ENCODE peak calls at places on chromosomes 7 and 10, in five cellular contexts. One of them, this sample, is unnamed. For H3K9me3, the result is how much of the 10 kb centered on the place peaks cover.

GRCh38 chr7:128427289-128427891 is 17.6 kb upstream of the IMPDH1 start:
- DNase-seq in lower lobe of right lung: no peak
- DNase-seq in right cardiac atrium: peak
- DNase-seq in sigmoid colon: no peak
- DNase-seq in GM23248: peak
- DNase-seq in this sample: no peak

GRCh38 chr10:30510184-30510931 is 76.4 kb downstream of the MAP3K8 start:
- DNase-seq in lower lobe of right lung: no peak
- DNase-seq in right cardiac atrium: no peak
- DNase-seq in sigmoid colon: peak
- DNase-seq in GM23248: peak
- DNase-seq in this sample: no peak

GRCh38 chr7:41621953-41622831 is 80.7 kb downstream of the INHBA start:
- DNase-seq in lower lobe of right lung: no peak
- DNase-seq in right cardiac atrium: no peak
- DNase-seq in sigmoid colon: no peak
- DNase-seq in GM23248: no peak
- DNase-seq in this sample: no peak

GRCh38 chr10:84521015-84521414 is 192.6 kb downstream of the CCSER2 start:
- DNase-seq in lower lobe of right lung: no peak
- DNase-seq in right cardiac atrium: no peak
- DNase-seq in sigmoid colon: no peak
- DNase-seq in GM23248: no peak
- DNase-seq in this sample: no peak

GRCh38 chr7:4238861-4239260 is 443.2 kb upstream of the FOXK1 start:
- DNase-seq in lower lobe of right lung: no peak
- DNase-seq in right cardiac atrium: no peak
- DNase-seq in sigmoid colon: peak
- DNase-seq in GM23248: no peak
- DNase-seq in this sample: no peak

GRCh38 chr10:3502606-3503005 is 282.4 kb downstream of the KLF6 start:
- DNase-seq in lower lobe of right lung: no peak
- DNase-seq in right cardiac atrium: no peak
- DNase-seq in sigmoid colon: no peak
- DNase-seq in GM23248: no peak
- DNase-seq in this sample: no peak

GRCh38 chr10:80464557-80465466 is 10.7 kb downstream of the TSPAN14 start:
- DNase-seq in lower lobe of right lung: no peak
- DNase-seq in right cardiac atrium: peak
- DNase-seq in sigmoid colon: no peak
- DNase-seq in GM23248: peak
- DNase-seq in this sample: no peak

GRCh38 chr7:135716677-135717238 is 11.2 kb downstream of the SLC13A4 start:
- DNase-seq in lower lobe of right lung: no peak
- DNase-seq in right cardiac atrium: no peak
- DNase-seq in sigmoid colon: no peak
- DNase-seq in GM23248: peak
- DNase-seq in this sample: no peak

GRCh38 chr7:114255404-114255841 is 159.2 kb upstream of the FOXP2 start:
- DNase-seq in lower lobe of right lung: peak
- DNase-seq in right cardiac atrium: peak
- DNase-seq in sigmoid colon: no peak
- DNase-seq in GM23248: no peak
- DNase-seq in this sample: no peak

GRCh38 chr7:106031271-106032029 is 68.4 kb downstream of the CDHR3 start:
- DNase-seq in lower lobe of right lung: no peak
- DNase-seq in right cardiac atrium: peak
- DNase-seq in sigmoid colon: peak
- DNase-seq in GM23248: no peak
- DNase-seq in this sample: no peak

GRCh38 chr7:114508096-114508495 is 93.5 kb downstream of the FOXP2 start:
- DNase-seq in lower lobe of right lung: no peak
- DNase-seq in right cardiac atrium: no peak
- DNase-seq in sigmoid colon: no peak
- DNase-seq in GM23248: peak
- DNase-seq in this sample: no peak

GRCh38 chr7:94241402-94241925 is 153.2 kb upstream of the COL1A2 start:
- DNase-seq in lower lobe of right lung: no peak
- DNase-seq in right cardiac atrium: no peak
- DNase-seq in sigmoid colon: no peak
- DNase-seq in GM23248: no peak
- DNase-seq in this sample: no peak

GRCh38 chr10:29202541-29202940 is 86.3 kb upstream of the LYZL1 start:
- DNase-seq in lower lobe of right lung: no peak
- DNase-seq in right cardiac atrium: no peak
- DNase-seq in sigmoid colon: no peak
- DNase-seq in GM23248: no peak
- DNase-seq in this sample: no peak

GRCh38 chr7:57646901-57647246 is 196.9 kb downstream of the ZNF716 start:
- DNase-seq in lower lobe of right lung: no peak
- DNase-seq in right cardiac atrium: no peak
- DNase-seq in sigmoid colon: no peak
- DNase-seq in GM23248: no peak
- DNase-seq in this sample: no peak
- H3K9me3 ChIP-seq in lower lobe of right lung: under half
- H3K9me3 ChIP-seq in right cardiac atrium: under half
- H3K9me3 ChIP-seq in sigmoid colon: under half
- H3K9me3 ChIP-seq in GM23248: under half
- H3K9me3 ChIP-seq in this sample: under half

GRCh38 chr7:137986252-137987010 is 15.5 kb downstream of the CREB3L2 start:
- DNase-seq in lower lobe of right lung: no peak
- DNase-seq in right cardiac atrium: no peak
- DNase-seq in sigmoid colon: peak
- DNase-seq in GM23248: peak
- DNase-seq in this sample: no peak
- H3K27ac ChIP-seq in lower lobe of right lung: peak
- H3K27ac ChIP-seq in right cardiac atrium: peak
- H3K27ac ChIP-seq in sigmoid colon: peak
- H3K27ac ChIP-seq in GM23248: peak
- H3K27ac ChIP-seq in this sample: no peak

DNA sequence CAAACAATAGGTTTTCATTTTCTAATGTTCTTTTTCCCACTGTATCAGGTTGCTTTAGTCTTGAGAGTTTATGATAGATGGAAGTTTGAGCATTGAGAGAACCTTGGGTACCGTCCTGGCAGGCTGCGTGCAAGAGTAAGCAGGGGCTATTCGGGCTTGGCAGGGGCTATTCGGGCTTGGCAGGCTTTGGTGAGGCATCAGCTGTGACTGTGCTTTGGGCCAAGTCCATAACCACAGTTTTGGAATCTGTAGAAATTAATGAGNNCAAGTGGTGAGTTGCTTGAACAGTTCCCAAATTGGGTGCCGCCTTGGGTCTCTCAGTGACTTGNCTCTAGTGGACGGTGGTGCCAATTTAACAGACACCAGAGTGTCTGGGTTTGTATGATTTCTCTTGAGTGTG is 424.6 kb downstream of the PAXIP1 start:
- DNase-seq in lower lobe of right lung: no peak
- DNase-seq in right cardiac atrium: no peak
- DNase-seq in sigmoid colon: no peak
- DNase-seq in GM23248: no peak
- DNase-seq in this sample: no peak
- H3K9me3 ChIP-seq in lower lobe of right lung: under half
- H3K9me3 ChIP-seq in right cardiac atrium: under half
- H3K9me3 ChIP-seq in sigmoid colon: under half
- H3K9me3 ChIP-seq in GM23248: under half
- H3K9me3 ChIP-seq in this sample: under half

DNA sequence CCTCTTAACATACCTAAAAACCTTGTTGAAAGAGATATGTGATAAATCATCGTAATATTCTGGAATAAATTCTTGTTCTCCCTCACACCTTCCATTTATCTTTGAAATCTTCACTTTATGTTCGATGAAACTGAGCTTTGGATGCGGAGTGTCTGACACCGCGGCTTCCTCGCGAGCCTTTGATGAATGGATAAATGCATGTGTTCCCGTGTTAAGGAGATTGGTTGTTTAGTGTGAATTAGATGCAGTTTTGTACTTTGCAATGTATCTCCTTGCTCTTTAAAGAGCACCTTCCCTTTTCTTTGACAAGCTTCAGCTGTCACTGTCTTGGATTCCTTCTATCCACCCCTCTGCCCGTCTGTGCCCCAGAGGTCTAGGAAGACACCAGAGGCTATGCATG is 138.1 kb downstream of the DOCK1 start:
- DNase-seq in lower lobe of right lung: no peak
- DNase-seq in right cardiac atrium: no peak
- DNase-seq in sigmoid colon: no peak
- DNase-seq in GM23248: no peak
- DNase-seq in this sample: no peak
- H3K27ac ChIP-seq in lower lobe of right lung: no peak
- H3K27ac ChIP-seq in right cardiac atrium: no peak
- H3K27ac ChIP-seq in sigmoid colon: no peak
- H3K27ac ChIP-seq in GM23248: no peak
- H3K27ac ChIP-seq in this sample: no peak

GRCh38 chr10:131829156-131829930 is 71.5 kb upstream of the PPP2R2D start:
- DNase-seq in lower lobe of right lung: peak
- DNase-seq in right cardiac atrium: no peak
- DNase-seq in sigmoid colon: peak
- DNase-seq in GM23248: no peak
- DNase-seq in this sample: no peak
- H3K9me3 ChIP-seq in lower lobe of right lung: under half
- H3K9me3 ChIP-seq in right cardiac atrium: under half
- H3K9me3 ChIP-seq in sigmoid colon: under half
- H3K9me3 ChIP-seq in GM23248: under half
- H3K9me3 ChIP-seq in this sample: under half

DNA sequence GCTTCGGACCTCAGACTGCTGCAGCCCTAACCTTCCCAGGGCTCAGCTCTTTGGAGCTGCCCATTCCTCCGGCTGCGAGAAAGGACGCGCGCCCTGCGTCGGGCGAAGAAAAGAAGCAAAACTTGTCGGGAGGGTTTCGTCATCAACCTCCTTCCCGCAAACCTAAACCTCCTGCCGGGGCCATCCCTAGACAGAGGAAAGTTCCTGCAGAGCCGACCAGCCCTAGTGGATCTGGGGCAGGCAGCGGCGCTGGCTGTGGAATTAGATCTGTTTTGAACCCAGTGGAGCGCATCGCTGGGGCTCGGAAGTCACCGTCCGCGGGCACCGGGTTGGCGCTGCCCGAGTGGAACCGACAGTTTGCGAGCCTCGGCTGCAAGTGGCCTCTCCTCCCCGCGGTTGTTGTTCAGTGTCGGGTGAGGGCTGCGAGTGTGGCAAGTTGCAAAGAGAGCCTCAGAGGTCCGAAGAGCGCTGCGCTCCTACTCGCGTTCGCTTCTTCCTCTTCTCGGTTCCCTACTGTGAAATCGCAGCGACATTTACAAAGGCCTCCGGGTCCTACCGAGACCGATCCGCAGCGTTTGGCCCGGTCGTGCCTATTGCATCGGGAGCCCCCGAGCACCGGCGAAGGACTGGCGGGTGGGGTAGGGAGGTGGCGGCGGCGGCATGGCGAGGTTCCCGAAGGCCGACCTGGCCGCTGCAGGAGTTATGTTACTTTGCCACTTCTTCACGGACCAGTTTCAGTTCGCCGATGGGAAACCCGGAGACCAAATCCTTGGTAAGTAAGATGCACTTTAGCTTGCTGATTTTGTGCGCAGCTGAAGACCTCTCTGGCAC is at the start of gene PLXDC2:
- DNase-seq in lower lobe of right lung: peak
- DNase-seq in right cardiac atrium: peak
- DNase-seq in sigmoid colon: peak
- DNase-seq in GM23248: peak
- DNase-seq in this sample: no peak
- H3K27ac ChIP-seq in lower lobe of right lung: peak
- H3K27ac ChIP-seq in right cardiac atrium: peak
- H3K27ac ChIP-seq in sigmoid colon: peak
- H3K27ac ChIP-seq in GM23248: no peak
- H3K27ac ChIP-seq in this sample: no peak

GRCh38 chr7:80529362-80529761 is 17.5 kb upstream of the GNAT3 start:
- DNase-seq in lower lobe of right lung: no peak
- DNase-seq in right cardiac atrium: no peak
- DNase-seq in sigmoid colon: no peak
- DNase-seq in GM23248: peak
- DNase-seq in this sample: no peak
- H3K9me3 ChIP-seq in lower lobe of right lung: under half
- H3K9me3 ChIP-seq in right cardiac atrium: under half
- H3K9me3 ChIP-seq in sigmoid colon: under half
- H3K9me3 ChIP-seq in GM23248: under half
- H3K9me3 ChIP-seq in this sample: under half

GRCh38 chr10:119370046-119370770 is 162.8 kb downstream of the GRK5 start:
- DNase-seq in lower lobe of right lung: no peak
- DNase-seq in right cardiac atrium: peak
- DNase-seq in sigmoid colon: no peak
- DNase-seq in GM23248: peak
- DNase-seq in this sample: no peak
- H3K27ac ChIP-seq in lower lobe of right lung: peak
- H3K27ac ChIP-seq in right cardiac atrium: peak
- H3K27ac ChIP-seq in sigmoid colon: peak
- H3K27ac ChIP-seq in GM23248: peak
- H3K27ac ChIP-seq in this sample: no peak

GRCh38 chr10:131086094-131086493 is 225.4 kb downstream of the TCERG1L start:
- DNase-seq in lower lobe of right lung: no peak
- DNase-seq in right cardiac atrium: no peak
- DNase-seq in sigmoid colon: no peak
- DNase-seq in GM23248: no peak
- DNase-seq in this sample: no peak
- H3K9me3 ChIP-seq in lower lobe of right lung: under half
- H3K9me3 ChIP-seq in right cardiac atrium: under half
- H3K9me3 ChIP-seq in sigmoid colon: under half
- H3K9me3 ChIP-seq in GM23248: under half
- H3K9me3 ChIP-seq in this sample: under half

This sample was measured in effector memory CD4-positive, alpha-beta T cell.